ENCODE peak calls at places on chromosomes 12 and 14, in four cellular contexts. I is suprapubic skin, V is uterus, D is fibroblast of lung. U is an unnamed sample.

GRCh38 chr14:95739356-95739755 is 25.4 kb upstream of the TCL1A start:
- DNase-seq in V (no peak), D (no peak), I (no peak), U (no peak)

GRCh38 chr14:80100681-80101080 is 110.6 kb downstream of the DIO2 start:
- DNase-seq in D (no peak), I (no peak), V (no peak), U (no peak)

GRCh38 chr12:116533343-116534248 is 25.6 kb upstream of the MAP1LC3B2 start:
- DNase-seq in I (no peak), V (peak), D (peak), U (peak)

GRCh38 chr14:74038015-74038859 is 19.1 kb downstream of the BBOF1 start:
- DNase-seq in D (peak), V (no peak), I (no peak), U (no peak)

GRCh38 chr14:72518809-72519377 is 375.0 kb downstream of the DPF3 start:
- DNase-seq in V (no peak), I (no peak), D (peak), U (no peak)

GRCh38 chr14:54348001-54348611 is 48.7 kb upstream of the CDKN3 start:
- DNase-seq in V (no peak), D (no peak), I (no peak), U (no peak)

GRCh38 chr14:95891742-95892141 is 15.1 kb downstream of the TUNAR start:
- DNase-seq in D (peak), V (no peak), I (no peak), U (no peak)

GRCh38 chr12:51869490-51869865 is 18.4 kb upstream of the ANKRD33 start:
- DNase-seq in I (no peak), D (no peak), V (no peak), U (no peak)

GRCh38 chr14:94653321-94653720 is 41.1 kb downstream of the SERPINA3 start:
- DNase-seq in V (no peak), D (no peak), I (peak), U (no peak)

GRCh38 chr12:20523658-20524057 is 155.3 kb downstream of the PDE3A start:
- DNase-seq in I (no peak), V (no peak), D (peak), U (no peak)

GRCh38 chr12:57235012-57235727 is 5.7 kb downstream of the SHMT2 start:
- DNase-seq in I (no peak), V (peak), D (peak), U (no peak)

DNA sequence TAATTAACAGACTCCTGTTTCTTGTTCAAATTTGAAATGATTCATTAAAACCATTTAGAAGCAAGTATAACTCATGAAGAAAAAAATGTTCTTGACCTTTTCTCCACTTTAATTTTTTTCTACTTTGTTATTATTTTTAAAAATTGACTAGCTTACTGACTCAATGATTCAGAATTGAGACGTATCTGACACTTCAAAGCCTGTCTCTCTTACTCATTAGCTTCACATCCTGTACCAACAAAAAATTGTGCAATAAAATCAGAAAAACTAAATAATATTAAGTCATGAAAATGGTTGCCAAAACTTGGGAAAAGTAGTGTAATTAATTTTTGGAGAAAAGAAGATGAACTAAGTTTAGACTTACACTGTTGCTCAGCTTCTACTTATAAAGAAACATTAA is 331.2 kb downstream of the SLC16A7 start:
- DNase-seq in V (no peak), I (no peak), D (peak), U (no peak)
- H3K27ac ChIP-seq in V (no peak), I (no peak), D (no peak), U (no peak)

DNA sequence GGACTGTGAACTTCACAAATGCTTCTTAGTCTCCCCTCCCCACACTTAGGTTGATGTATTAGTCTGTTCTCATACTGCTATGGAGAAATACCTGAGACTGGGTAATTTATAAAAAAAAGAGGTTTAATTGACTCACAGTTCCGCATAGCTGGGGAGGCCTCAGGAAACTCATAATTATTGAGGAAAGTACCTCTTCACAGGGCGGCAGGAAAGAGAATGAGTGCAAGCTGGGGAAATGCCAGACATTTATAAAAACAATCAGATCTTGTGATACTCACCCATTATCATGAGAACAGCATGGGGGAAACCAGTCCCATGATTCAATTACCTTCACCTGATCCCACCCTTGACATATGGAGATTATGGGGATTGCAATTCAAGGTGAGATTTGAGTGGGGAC is 178.8 kb downstream of the SLC38A4 start:
- DNase-seq in D (no peak), V (no peak), I (no peak), U (no peak)
- H3K4me3 ChIP-seq in D (no peak), V (no peak), I (no peak), U (no peak)

DNA sequence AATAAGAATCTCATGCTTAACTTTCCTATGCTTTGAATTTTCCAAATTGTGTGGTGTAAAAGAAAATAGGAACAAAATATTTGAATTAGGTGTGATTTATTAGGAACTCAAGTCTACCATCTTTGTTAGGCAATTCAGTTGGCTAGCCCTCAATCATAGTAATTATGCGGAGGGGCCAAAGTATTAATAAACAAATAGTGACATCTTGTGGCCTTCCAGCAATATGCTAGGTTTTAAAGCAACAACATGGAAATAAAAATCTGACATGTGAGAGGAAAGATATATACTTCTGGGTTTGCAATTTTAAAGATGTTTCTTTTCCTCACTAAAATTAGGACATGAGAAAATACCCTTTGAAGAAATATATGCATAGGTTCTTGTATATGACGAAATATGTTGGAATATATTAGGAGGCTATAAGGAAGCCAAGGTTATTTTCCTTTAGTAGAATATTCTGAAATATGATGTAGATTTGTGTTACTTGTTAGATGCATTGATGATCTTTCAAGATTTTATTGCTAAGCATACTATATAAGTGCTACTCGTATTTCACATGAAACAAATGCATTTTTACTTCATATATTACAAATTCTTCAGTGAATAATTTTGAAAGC is 200.4 kb downstream of the PTPRO start:
- DNase-seq in I (no peak), D (peak), V (no peak), U (no peak)
- TF ChIP-seq CTCF in I (peak), D (peak), V (peak), U (peak)

GRCh38 chr14:64176330-64176729 is 117.8 kb downstream of the ESR2 start:
- DNase-seq in V (no peak), I (no peak), D (no peak), U (no peak)

GRCh38 chr14:64174922-64175782 is 119.0 kb downstream of the ESR2 start:
- DNase-seq in I (no peak), V (no peak), D (no peak), U (no peak)

GRCh38 chr14:64184103-64184729 is 110.0 kb downstream of the ESR2 start:
- DNase-seq in D (no peak), V (no peak), I (no peak), U (no peak)

GRCh38 chr14:64178814-64179213 is 115.4 kb downstream of the ESR2 start:
- DNase-seq in I (no peak), V (no peak), D (no peak), U (no peak)
- H3K27ac ChIP-seq in I (no peak), V (no peak), D (no peak), U (no peak)

GRCh38 chr12:122403115-122403770 is 19.2 kb downstream of the CLIP1 start:
- DNase-seq in I (no peak), V (no peak), D (no peak), U (no peak)

GRCh38 chr12:122402264-122402663 is 20.2 kb downstream of the CLIP1 start:
- DNase-seq in I (no peak), D (no peak), V (no peak), U (no peak)

GRCh38 chr12:122395319-122395718 is 27.1 kb downstream of the CLIP1 start:
- DNase-seq in V (no peak), D (peak), I (no peak), U (peak)

GRCh38 chr12:122399592-122400373 is 22.7 kb downstream of the CLIP1 start:
- DNase-seq in D (peak), I (no peak), V (peak), U (peak)

DNA sequence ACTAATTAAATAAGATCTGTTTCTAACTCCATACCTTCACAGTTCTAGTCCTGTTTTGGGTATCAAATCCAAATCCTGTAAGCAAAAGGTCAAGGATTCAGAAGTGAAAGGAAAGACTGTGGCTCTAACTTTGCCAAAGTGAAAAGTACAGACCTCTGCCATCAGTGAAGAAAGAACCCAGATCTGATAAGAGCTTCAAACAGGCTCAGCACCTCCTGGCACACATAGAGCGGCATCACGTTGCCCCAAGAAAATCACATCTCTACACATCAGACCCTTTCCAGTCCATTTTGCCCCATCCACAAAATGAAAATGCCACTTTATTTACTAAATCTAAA is 23.2 kb downstream of the CLIP1 start:
- DNase-seq in I (no peak), D (no peak), V (no peak), U (no peak)
- H3K4me3 ChIP-seq in I (no peak), D (peak), V (no peak), U (peak)

GRCh38 chr12:38998887-38999482 is 93.6 kb upstream of the CPNE8 start:
- DNase-seq in V (no peak), D (no peak), I (no peak), U (no peak)
- TF ChIP-seq CTCF in V (no peak), D (no peak), I (no peak), U (no peak)

GRCh38 chr12:108721824-108722223 is 9.5 kb downstream of the CORO1C start:
- DNase-seq in I (no peak), V (no peak), D (no peak), U (no peak)
- H3K27ac ChIP-seq in I (peak), V (peak), D (peak), U (peak)

GRCh38 chr12:26818636-26819035 is 14.4 kb downstream of the ITPR2 start:
- DNase-seq in D (no peak), V (no peak), I (no peak), U (no peak)
- H3K4me3 ChIP-seq in D (no peak), V (no peak), I (no peak), U (no peak)

DNA sequence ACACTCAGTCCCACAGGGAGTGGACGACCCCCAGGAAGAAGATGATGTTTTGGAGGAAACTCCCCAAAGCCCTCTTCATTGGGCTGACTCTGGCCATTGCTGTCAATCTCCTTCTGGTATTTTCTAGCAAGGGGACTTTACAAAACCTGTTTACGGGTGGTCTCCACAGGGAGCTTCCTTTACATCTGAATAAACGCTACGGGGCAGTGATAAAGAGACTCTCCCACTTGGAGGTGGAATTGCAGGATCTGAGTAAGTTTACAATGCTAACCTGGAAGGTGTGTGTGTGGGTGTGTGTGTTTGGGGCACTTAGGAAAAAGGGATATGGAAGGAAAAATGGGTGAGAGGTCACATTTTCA is 416 bp downstream of the GALNT8 start:
- DNase-seq in V (no peak), D (no peak), I (no peak), U (no peak)
- TF ChIP-seq CTCF in V (no peak), D (no peak), I (no peak), U (no peak)